ENCODE peak calls at places on chromosome 14, in four cellular contexts. I is HEK293T, Z is sciatic nerve, M is pons. U is an unnamed sample.
A peak's percentile ranks its signal among the peaks of the same experiment; 100 is the strongest.

GRCh38 chr14:81206115-81206514 is 14.6 kb downstream of the GTF2A1 start:
- DNase-seq in Z (no peak), M (no peak), I (no peak), U (no peak)

GRCh38 chr14:103561381-103562134 is 899 bp downstream of the BAG5 start:
- DNase-seq in I (peak; percentile 62), Z (no peak), M (no peak), U (peak; percentile 45)

GRCh38 chr14:64792231-64792630 is 87.5 kb downstream of the SPTB start:
- DNase-seq in I (no peak), Z (no peak), M (no peak), U (no peak)

GRCh38 chr14:70170976-70171375 is 17.8 kb downstream of the SLC8A3 start:
- DNase-seq in Z (no peak), I (no peak), M (no peak), U (no peak)

GRCh38 chr14:30296956-30297405 is 262.0 kb upstream of the G2E3 start:
- DNase-seq in Z (no peak), M (no peak), I (no peak), U (no peak)

GRCh38 chr14:95998656-95999055 is 40.5 kb upstream of the C14orf132 start:
- DNase-seq in M (peak; percentile 48), I (no peak), Z (no peak), U (no peak)

GRCh38 chr14:62694075-62694474 is 351.2 kb downstream of the KCNH5 start:
- DNase-seq in Z (no peak), M (no peak), I (no peak), U (no peak)

GRCh38 chr14:104200591-104200990 is 62.2 kb downstream of the KIF26A start:
- DNase-seq in I (no peak), Z (no peak), M (no peak), U (no peak)

GRCh38 chr14:98819132-98819866 is 452.7 kb downstream of the BCL11B start:
- DNase-seq in I (no peak), Z (no peak), M (no peak), U (no peak)

GRCh38 chr14:67938046-67938445 is 118.5 kb downstream of the RAD51B start:
- DNase-seq in M (no peak), Z (no peak), I (no peak), U (no peak)

GRCh38 chr14:76330411-76331327 is 45.3 kb upstream of the ESRRB start:
- DNase-seq in M (no peak), I (no peak), Z (no peak), U (no peak)

GRCh38 chr14:85702937-85703336 is 173.0 kb downstream of the FLRT2 start:
- DNase-seq in M (peak; percentile 3), Z (no peak), I (no peak), U (no peak)

GRCh38 chr14:22570132-22570949 is 18.7 kb downstream of the DAD1 start:
- DNase-seq in I (peak; percentile 62), Z (peak; percentile 84), M (peak; percentile 94), U (peak; percentile 78)

GRCh38 chr14:26820101-26820500 is 222.3 kb upstream of the NOVA1 start:
- DNase-seq in Z (no peak), I (peak; percentile 26), M (no peak), U (no peak)

GRCh38 chr14:39006721-39007410 is 96.2 kb downstream of the SEC23A start:
- DNase-seq in I (no peak), Z (no peak), M (no peak), U (no peak)

GRCh38 chr14:50835280-50835679 is 4.3 kb upstream of the NIN start:
- DNase-seq in I (no peak), Z (no peak), M (no peak), U (no peak)

GRCh38 chr14:103191856-103192835 is 68.9 kb downstream of the TNFAIP2 start:
- DNase-seq in Z (peak; percentile 45), M (no peak), I (no peak), U (no peak)

GRCh38 chr14:48723841-48724495 is 862.2 kb downstream of the RPS29 start:
- DNase-seq in M (no peak), Z (no peak), I (no peak), U (no peak)

GRCh38 chr14:33755358-33755757 is 195.5 kb downstream of the EGLN3 start:
- DNase-seq in M (no peak), Z (no peak), I (no peak), U (no peak)

GRCh38 chr14:77542349-77543239 is 44.0 kb upstream of the ISM2 start:
- DNase-seq in M (peak; percentile 70), Z (no peak), I (no peak), U (no peak)

GRCh38 chr14:90438841-90439240 is 42.0 kb downstream of the CALM1 start:
- DNase-seq in Z (no peak), M (no peak), I (no peak), U (no peak)

GRCh38 chr14:96206461-96206860 is 1.8 kb downstream of the BDKRB2 start:
- DNase-seq in Z (no peak), M (no peak), I (no peak), U (no peak)

GRCh38 chr14:81401420-81402122 is 1.4 kb upstream of the STON2 start:
- DNase-seq in I (no peak), M (no peak), Z (no peak), U (no peak)

GRCh38 chr14:69876221-69876847 is 2.9 kb upstream of the SMOC1 start:
- DNase-seq in I (no peak), M (no peak), Z (no peak), U (no peak)

GRCh38 chr14:52778702-52779101 is 12.7 kb downstream of the GNPNAT1 start:
- DNase-seq in Z (no peak), I (no peak), M (no peak), U (no peak)

GRCh38 chr14:65410640-65411039 is 1.9 kb upstream of the FUT8 start:
- DNase-seq in M (no peak), Z (no peak), I (no peak), U (no peak)

GRCh38 chr14:92154283-92154942 is 32.6 kb downstream of the CPSF2 start:
- DNase-seq in Z (no peak), M (no peak), I (no peak), U (no peak)

GRCh38 chr14:93947282-93947681 is 20.1 kb downstream of the FAM181A start:
- DNase-seq in I (no peak), Z (no peak), M (no peak), U (no peak)

GRCh38 chr14:63249112-63249511 is 44.9 kb downstream of the RHOJ start:
- DNase-seq in I (no peak), Z (no peak), M (peak; percentile 36), U (no peak)

GRCh38 chr14:101068293-101068957 is 164.9 kb upstream of the RTL1 start:
- DNase-seq in I (no peak), Z (peak; percentile 49), M (no peak), U (no peak)